ENCODE peak calls at places on chromosomes 5 and 9, in six cellular contexts. R, Q, I, N, H and K are unnamed samples.

GRCh38 chr5:6803981-6804550 is 90.8 kb downstream of the TENT4A start:
- DNase-seq in R (no peak), Q (no peak), I (no peak), N (no peak), H (no peak), K (no peak)

GRCh38 chr5:41065691-41066335 is 5.3 kb downstream of the MROH2B start:
- DNase-seq in R (no peak), Q (no peak), I (no peak), N (no peak), H (no peak), K (no peak)

GRCh38 chr9:115739096-115739875 is 414.3 kb upstream of the PAPPA start:
- DNase-seq in R (no peak), Q (no peak), I (no peak), N (no peak), H (no peak), K (no peak)

GRCh38 chr5:151408633-151409243 is 38.7 kb upstream of the SLC36A1 start:
- DNase-seq in R (no peak), Q (no peak), I (no peak), N (no peak), H (no peak), K (no peak)

GRCh38 chr9:91160599-91161464 is 200.9 kb downstream of the AUH start:
- DNase-seq in R (no peak), Q (no peak), I (no peak), N (no peak), H (no peak), K (no peak)

GRCh38 chr9:83800236-83801033 is 17.1 kb downstream of the GKAP1 start:
- DNase-seq in R (no peak), Q (no peak), I (no peak), N (no peak), H (no peak), K (no peak)

GRCh38 chr5:134142806-134143205 is 28.3 kb downstream of the TCF7 start:
- DNase-seq in R (no peak), Q (peak), I (no peak), N (no peak), H (no peak), K (no peak)

GRCh38 chr5:58886315-58887207 is 303.7 kb downstream of the RAB3C start:
- DNase-seq in R (no peak), Q (peak), I (peak), N (peak), H (peak), K (peak)

GRCh38 chr9:87337335-87338074 is 160.2 kb upstream of the DAPK1 start:
- DNase-seq in R (no peak), Q (no peak), I (no peak), N (no peak), H (no peak), K (no peak)

GRCh38 chr9:137138701-137139467 is at the start of gene GRIN1:
- DNase-seq in R (no peak), Q (peak), I (no peak), N (no peak), H (peak), K (peak)

GRCh38 chr5:33737284-33737683 is 154.5 kb downstream of the ADAMTS12 start:
- DNase-seq in R (no peak), Q (no peak), I (no peak), N (no peak), H (no peak), K (no peak)

GRCh38 chr5:114055318-114055788 is 306.5 kb upstream of the KCNN2 start:
- DNase-seq in R (no peak), Q (peak), I (no peak), N (no peak), H (no peak), K (no peak)

GRCh38 chr5:100913298-100913697 is 10.2 kb upstream of the ST8SIA4 start:
- DNase-seq in R (no peak), Q (no peak), I (no peak), N (no peak), H (no peak), K (no peak)

GRCh38 chr5:73448451-73449136 is at the start of gene FOXD1:
- DNase-seq in R (no peak), Q (peak), I (no peak), N (peak), H (peak), K (no peak)

GRCh38 chr5:82365744-82366228 is 87.6 kb upstream of the RPS23 start:
- DNase-seq in R (no peak), Q (no peak), I (no peak), N (peak), H (no peak), K (no peak)

GRCh38 chr9:129486496-129487306 is 134.2 kb downstream of the C9orf50 start:
- DNase-seq in R (no peak), Q (no peak), I (no peak), N (no peak), H (no peak), K (no peak)
- TF ChIP-seq POLR2AphosphoS5 in R (no peak), Q (no peak), I (no peak), N (no peak), H (no peak), K (no peak)

DNA sequence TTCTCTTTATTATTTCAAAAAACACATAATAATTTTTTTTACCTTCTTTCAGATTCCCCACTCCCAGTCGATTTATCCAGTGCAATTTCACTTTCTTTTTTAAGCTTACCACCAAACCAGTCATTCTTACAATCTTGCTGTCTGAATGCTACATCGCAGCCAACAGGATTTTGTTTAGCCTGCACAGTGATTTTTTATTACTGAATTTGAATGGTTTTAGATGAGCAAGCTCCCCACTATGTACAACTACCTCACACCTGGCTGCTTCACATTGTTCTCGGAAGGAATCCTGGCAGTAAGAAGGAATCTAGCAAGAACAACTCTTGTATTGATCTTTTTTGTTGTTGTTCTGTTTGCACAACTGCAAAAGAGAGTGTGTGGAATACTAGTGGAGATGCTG is 668.1 kb upstream of the WWC1 start:
- DNase-seq in R (no peak), Q (no peak), I (no peak), N (no peak), H (no peak), K (no peak)
- TF ChIP-seq TAF1 in R (no peak), Q (no peak), I (no peak), N (no peak), H (no peak), K (no peak)

GRCh38 chr5:110323832-110324231 is 402.6 kb downstream of the TMEM232 start:
- DNase-seq in R (no peak), Q (no peak), I (no peak), N (no peak), H (no peak), K (no peak)
- TF ChIP-seq POLR2A in R (no peak), Q (no peak), I (no peak), N (no peak), H (no peak), K (no peak)

DNA sequence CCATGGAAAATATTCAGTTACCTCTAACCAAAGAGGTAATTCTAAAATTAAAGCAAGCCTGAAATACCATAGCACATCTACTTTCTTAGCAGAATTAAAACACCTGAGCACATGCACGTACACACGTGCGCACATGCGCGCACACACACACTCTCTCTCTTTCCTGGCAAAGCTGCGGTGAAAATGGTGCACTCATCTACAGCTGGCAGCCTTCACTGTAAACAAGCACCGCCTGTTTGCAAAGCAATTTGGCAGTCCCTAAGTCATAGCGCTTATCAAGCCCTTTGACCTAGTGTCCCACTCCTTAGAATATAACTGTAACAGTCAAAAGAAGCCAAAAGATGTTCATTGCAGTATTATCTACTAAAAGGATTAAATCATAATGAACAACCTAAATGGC is 278.7 kb downstream of the DENND1A start:
- DNase-seq in R (no peak), Q (no peak), I (no peak), N (no peak), H (no peak), K (no peak)
- TF ChIP-seq POLR2AphosphoS5 in R (no peak), Q (no peak), I (no peak), N (no peak), H (no peak), K (no peak)

GRCh38 chr5:1875481-1875842 is 7.3 kb downstream of the IRX4 start:
- DNase-seq in R (no peak), Q (no peak), I (no peak), N (no peak), H (no peak), K (no peak)

GRCh38 chr5:1877434-1878049 is 5.2 kb downstream of the IRX4 start:
- DNase-seq in R (no peak), Q (peak), I (no peak), N (no peak), H (no peak), K (no peak)

GRCh38 chr5:1875843-1876671 is 6.7 kb downstream of the IRX4 start:
- DNase-seq in R (no peak), Q (peak), I (no peak), N (no peak), H (no peak), K (no peak)

GRCh38 chr5:1878050-1878849 is 4.5 kb downstream of the IRX4 start:
- DNase-seq in R (no peak), Q (peak), I (no peak), N (no peak), H (no peak), K (no peak)

DNA sequence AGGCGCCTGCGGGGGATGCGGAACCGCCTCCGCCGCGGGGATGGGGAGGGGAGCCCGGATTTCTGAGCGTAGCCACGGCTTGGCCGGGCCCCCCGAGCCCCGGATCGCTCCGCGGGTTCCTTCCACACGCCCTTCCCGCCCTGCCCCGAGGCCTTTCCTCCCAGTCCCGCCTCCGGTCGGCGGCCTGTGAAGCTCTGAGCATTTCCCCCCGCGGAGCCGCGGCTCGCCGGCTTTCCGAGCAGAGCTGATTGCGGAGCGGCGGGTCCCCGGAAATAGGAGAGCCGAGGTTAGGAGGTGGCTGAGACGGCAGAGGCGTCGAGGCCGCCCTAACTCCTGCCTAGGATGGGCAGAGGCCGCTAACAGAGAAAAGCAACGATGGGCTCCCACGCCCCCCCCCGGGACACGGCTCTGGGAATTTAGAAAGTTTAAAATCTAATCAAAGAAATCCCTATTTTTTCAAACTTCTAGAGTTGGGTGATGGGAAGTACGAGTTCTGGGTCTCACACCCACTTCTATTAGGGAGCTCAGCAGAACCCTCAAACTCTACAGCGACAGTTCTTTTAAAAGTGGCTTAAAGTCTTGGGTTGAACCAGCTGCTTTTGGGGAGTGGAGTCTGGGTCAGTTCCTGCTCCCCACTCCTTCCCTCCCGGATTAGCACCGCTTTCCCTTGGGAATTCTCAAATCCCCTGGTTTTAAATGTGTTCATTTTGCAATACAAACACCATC is 5.9 kb downstream of the IRX4 start:
- DNase-seq in R (no peak), Q (no peak), I (no peak), N (no peak), H (no peak), K (no peak)
- TF ChIP-seq TAF1 in R (no peak), Q (no peak), I (no peak), N (no peak), H (no peak), K (no peak)

DNA sequence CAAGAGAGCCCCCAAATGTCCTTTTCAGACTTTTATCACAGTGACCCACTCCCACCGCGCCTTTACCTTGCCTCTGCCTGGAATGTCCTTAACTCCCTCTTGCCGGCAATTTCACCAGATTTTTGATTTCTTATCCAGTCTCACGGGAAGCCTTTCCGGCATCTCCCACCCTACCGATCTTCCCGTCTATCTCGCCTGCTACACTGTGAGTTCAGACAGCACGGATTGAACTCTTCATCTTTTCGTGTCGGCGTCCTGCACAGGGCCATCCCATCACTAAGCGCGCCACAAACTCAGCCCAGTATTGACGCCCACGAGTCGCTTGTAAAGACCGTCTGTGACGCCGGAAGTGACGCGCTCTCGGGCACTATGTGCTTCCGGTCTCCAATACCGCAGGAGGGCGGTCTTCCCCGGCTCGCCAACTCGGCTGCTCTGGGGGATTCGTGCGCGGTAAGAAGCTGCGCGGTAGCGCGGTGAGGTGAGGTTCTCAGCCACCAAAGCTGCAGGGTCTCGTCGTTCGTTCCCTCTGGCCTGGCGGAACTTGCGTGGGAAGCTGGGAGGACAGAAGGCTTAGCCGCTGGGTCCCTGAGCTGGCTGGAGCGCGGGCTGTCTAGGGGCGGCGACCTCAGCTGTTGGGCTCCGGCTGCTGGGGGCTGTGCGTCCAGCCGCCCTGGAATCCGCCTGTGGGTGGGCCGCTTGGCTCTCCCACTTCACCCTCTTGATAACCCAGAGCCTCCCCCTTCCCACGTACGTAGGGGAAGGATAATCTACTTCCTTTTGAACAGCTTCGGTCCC is at the start of gene ZCCHC9:
- DNase-seq in R (peak), Q (peak), I (peak), N (peak), H (peak), K (peak)
- TF ChIP-seq POLR2A in R (peak), Q (peak), I (peak), N (peak), H (peak), K (peak)